ENCODE peak calls at places on chromosomes 16 and 17, in seven cellular contexts. J, Y, G, H, O, U and F are unnamed samples.

GRCh38 chr16:66925322-66925840 is at the start of gene RRAD:
- DNase-seq in J (no peak), H (peak), Y (peak), O (no peak), U (no peak), G (no peak), F (no peak)

GRCh38 chr17:82848022-82848592 is 8.3 kb upstream of the ZNF750 start:
- DNase-seq in Y (peak), G (no peak), J (no peak), O (peak), U (peak), H (no peak), F (peak)

GRCh38 chr16:85649978-85650863 is 37.1 kb downstream of the GSE1 start:
- DNase-seq in J (no peak), G (no peak), Y (no peak), U (peak), O (no peak), H (no peak), F (no peak)

GRCh38 chr16:84062734-84063640 is 20.4 kb upstream of the SLC38A8 start:
- DNase-seq in J (peak), H (peak), O (peak), G (no peak), Y (peak), U (peak), F (peak)

GRCh38 chr17:75845933-75846700 is 1.9 kb upstream of the UNC13D start:
- DNase-seq in U (no peak), Y (peak), J (no peak), H (no peak), G (no peak), O (no peak), F (no peak)

GRCh38 chr17:42679001-42679491 is 2.3 kb upstream of the PLEKHH3 start:
- DNase-seq in J (peak), Y (peak), G (no peak), H (peak), O (no peak), U (peak), F (no peak)

GRCh38 chr16:78310990-78311561 is 211.6 kb downstream of the WWOX start:
- DNase-seq in G (no peak), J (no peak), H (no peak), O (no peak), U (no peak), Y (no peak), F (no peak)

GRCh38 chr16:85366031-85366763 is 246.9 kb upstream of the GSE1 start:
- DNase-seq in H (peak), O (no peak), Y (no peak), U (peak), J (peak), G (no peak), F (no peak)

GRCh38 chr17:43591750-43592562 is 45.8 kb upstream of the ETV4 start:
- DNase-seq in G (no peak), H (no peak), Y (peak), J (no peak), O (no peak), U (no peak), F (no peak)